ENCODE peak calls at places on chromosomes 5 and 9, in four cellular contexts. One of them, this sample, is unnamed.

GRCh38 chr5:92455011-92455410 is 1071.9 kb upstream of the ARRDC3 start:
- DNase-seq in astrocyte: no peak
- DNase-seq in mammary epithelial cell: no peak
- DNase-seq in pancreas: no peak
- DNase-seq in this sample: no peak

GRCh38 chr9:3371842-3372241 is 154.0 kb downstream of the RFX3 start:
- DNase-seq in mammary epithelial cell: no peak
- DNase-seq in astrocyte: no peak
- DNase-seq in pancreas: no peak
- DNase-seq in this sample: no peak

GRCh38 chr9:95383198-95383673 is 65.7 kb upstream of the FANCC start:
- DNase-seq in pancreas: no peak
- DNase-seq in astrocyte: peak; percentile 83
- DNase-seq in mammary epithelial cell: peak; percentile 50
- DNase-seq in this sample: peak; percentile 41

GRCh38 chr5:114297915-114298314 is 64.0 kb upstream of the KCNN2 start:
- DNase-seq in pancreas: no peak
- DNase-seq in mammary epithelial cell: no peak
- DNase-seq in astrocyte: no peak
- DNase-seq in this sample: no peak

GRCh38 chr5:164636456-164636855 is 1131.0 kb downstream of the MAT2B start:
- DNase-seq in astrocyte: no peak
- DNase-seq in mammary epithelial cell: no peak
- DNase-seq in pancreas: no peak
- DNase-seq in this sample: no peak

GRCh38 chr9:71944754-71945409 is 33.4 kb downstream of the C9orf85 start:
- DNase-seq in pancreas: no peak
- DNase-seq in mammary epithelial cell: peak; percentile 86
- DNase-seq in astrocyte: no peak
- DNase-seq in this sample: peak; percentile 97

GRCh38 chr9:33452828-33453271 is 5.5 kb upstream of the AQP3 start:
- DNase-seq in pancreas: no peak
- DNase-seq in mammary epithelial cell: peak; percentile 85
- DNase-seq in astrocyte: peak; percentile 72
- DNase-seq in this sample: peak; percentile 97

GRCh38 chr5:129003232-129003631 is 37.9 kb downstream of the SLC27A6 start:
- DNase-seq in mammary epithelial cell: peak; percentile 1
- DNase-seq in pancreas: no peak
- DNase-seq in astrocyte: peak; percentile 2
- DNase-seq in this sample: peak; percentile 58

GRCh38 chr5:170648546-170648945 is 135.0 kb upstream of the GABRP start:
- DNase-seq in mammary epithelial cell: peak; percentile 36
- DNase-seq in astrocyte: no peak
- DNase-seq in pancreas: no peak
- DNase-seq in this sample: peak; percentile 60

GRCh38 chr9:134887219-134887618 is 6.6 kb downstream of the FCN2 start:
- DNase-seq in astrocyte: no peak
- DNase-seq in pancreas: no peak
- DNase-seq in mammary epithelial cell: no peak
- DNase-seq in this sample: no peak

GRCh38 chr5:139725073-139725830 is 70.4 kb upstream of the PSD2 start:
- DNase-seq in mammary epithelial cell: no peak
- DNase-seq in astrocyte: peak; percentile 65
- DNase-seq in pancreas: no peak
- DNase-seq in this sample: no peak

GRCh38 chr9:35757527-35758275 is 3.6 kb upstream of the MSMP start:
- DNase-seq in pancreas: no peak
- DNase-seq in mammary epithelial cell: no peak
- DNase-seq in astrocyte: no peak
- DNase-seq in this sample: peak; percentile 32

GRCh38 chr9:124716795-124717194 is 54.3 kb downstream of the NR6A1 start:
- DNase-seq in astrocyte: peak; percentile 65
- DNase-seq in pancreas: no peak
- DNase-seq in mammary epithelial cell: peak; percentile 72
- DNase-seq in this sample: peak; percentile 86
- H3K4me3 ChIP-seq in astrocyte: no peak overlapping the region
- H3K4me3 ChIP-seq in pancreas: no peak overlapping the region
- H3K4me3 ChIP-seq in mammary epithelial cell: no peak overlapping the region
- H3K4me3 ChIP-seq in this sample: no peak overlapping the region

GRCh38 chr5:74503-75109 is 17.4 kb upstream of the PLEKHG4B start:
- DNase-seq in astrocyte: no peak
- DNase-seq in pancreas: no peak
- DNase-seq in mammary epithelial cell: no peak
- DNase-seq in this sample: no peak
- H3K27me3 ChIP-seq in astrocyte: peaks cover 8% of the 10 kb centered on the region
- H3K27me3 ChIP-seq in pancreas: no peaks in the 10 kb centered on the region
- H3K27me3 ChIP-seq in mammary epithelial cell: peaks cover 7% of the 10 kb centered on the region
- H3K27me3 ChIP-seq in this sample: peaks cover 3% of the 10 kb centered on the region

GRCh38 chr5:93589812-93590215 is 6.8 kb downstream of the NR2F1 start:
- DNase-seq in pancreas: no peak
- DNase-seq in mammary epithelial cell: no peak
- DNase-seq in astrocyte: no peak
- DNase-seq in this sample: no peak
- H3K4me3 ChIP-seq in pancreas: no peak overlapping the region
- H3K4me3 ChIP-seq in mammary epithelial cell: no peak overlapping the region
- H3K4me3 ChIP-seq in astrocyte: peak overlapping the region; percentile 93
- H3K4me3 ChIP-seq in this sample: no peak overlapping the region

DNA sequence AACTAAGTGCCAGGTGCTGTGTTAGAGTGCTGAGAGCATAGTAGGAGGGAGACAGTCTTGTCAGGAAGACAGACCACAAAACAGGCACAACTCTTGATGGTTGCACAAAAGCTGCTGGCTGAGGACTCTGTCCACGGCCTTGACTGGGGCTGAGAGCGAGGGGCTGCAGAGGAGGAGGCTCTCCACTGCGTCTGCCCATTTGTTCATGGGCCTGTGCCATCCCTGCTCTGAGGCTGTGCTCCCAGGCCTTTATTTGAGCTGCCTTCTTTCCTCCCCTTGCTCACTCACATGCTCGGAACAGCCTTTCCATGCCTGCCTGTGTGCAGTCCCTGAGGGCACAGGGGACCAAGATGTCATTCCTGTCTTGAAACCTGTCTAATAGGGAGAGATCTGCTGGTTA is 147.8 kb downstream of the CACNA1B start:
- DNase-seq in mammary epithelial cell: no peak
- DNase-seq in pancreas: peak; percentile 22
- DNase-seq in astrocyte: no peak
- DNase-seq in this sample: no peak
- H3K27me3 ChIP-seq in mammary epithelial cell: peaks cover 18% of the 10 kb centered on the region
- H3K27me3 ChIP-seq in pancreas: no peaks in the 10 kb centered on the region
- H3K27me3 ChIP-seq in astrocyte: peaks cover 7% of the 10 kb centered on the region
- H3K27me3 ChIP-seq in this sample: peaks cover 4% of the 10 kb centered on the region

GRCh38 chr9:89497978-89498844 is at the start of gene SEMA4D:
- DNase-seq in astrocyte: no peak
- DNase-seq in mammary epithelial cell: peak; percentile 45
- DNase-seq in pancreas: no peak
- DNase-seq in this sample: peak; percentile 18

GRCh38 chr9:89497181-89497963 is 541 bp downstream of the SEMA4D start:
- DNase-seq in astrocyte: no peak
- DNase-seq in pancreas: peak; percentile 75
- DNase-seq in mammary epithelial cell: no peak
- DNase-seq in this sample: no peak

GRCh38 chr9:89494199-89494598 is 3.7 kb downstream of the SEMA4D start:
- DNase-seq in pancreas: no peak
- DNase-seq in astrocyte: no peak
- DNase-seq in mammary epithelial cell: no peak
- DNase-seq in this sample: no peak

GRCh38 chr9:89496645-89497044 is 1.3 kb downstream of the SEMA4D start:
- DNase-seq in mammary epithelial cell: no peak
- DNase-seq in astrocyte: no peak
- DNase-seq in pancreas: no peak
- DNase-seq in this sample: no peak

GRCh38 chr9:89495824-89496555 is 1.9 kb downstream of the SEMA4D start:
- DNase-seq in astrocyte: no peak
- DNase-seq in mammary epithelial cell: no peak
- DNase-seq in pancreas: no peak
- DNase-seq in this sample: no peak
- H3K4me3 ChIP-seq in astrocyte: no peak overlapping the region
- H3K4me3 ChIP-seq in mammary epithelial cell: no peak overlapping the region
- H3K4me3 ChIP-seq in pancreas: no peak overlapping the region
- H3K4me3 ChIP-seq in this sample: no peak overlapping the region

GRCh38 chr5:88683506-88684135 is 199.4 kb downstream of the MEF2C start:
- DNase-seq in mammary epithelial cell: no peak
- DNase-seq in pancreas: no peak
- DNase-seq in astrocyte: peak; percentile 85
- DNase-seq in this sample: no peak

GRCh38 chr5:88680253-88681132 is 202.5 kb downstream of the MEF2C start:
- DNase-seq in mammary epithelial cell: peak; percentile 35
- DNase-seq in astrocyte: no peak
- DNase-seq in pancreas: peak; percentile 88
- DNase-seq in this sample: no peak

GRCh38 chr5:88681402-88681801 is 201.6 kb downstream of the MEF2C start:
- DNase-seq in mammary epithelial cell: no peak
- DNase-seq in pancreas: no peak
- DNase-seq in astrocyte: no peak
- DNase-seq in this sample: no peak

GRCh38 chr5:88684136-88684500 is 198.9 kb downstream of the MEF2C start:
- DNase-seq in mammary epithelial cell: no peak
- DNase-seq in astrocyte: no peak
- DNase-seq in pancreas: no peak
- DNase-seq in this sample: no peak

GRCh38 chr5:88682797-88683496 is 200.0 kb downstream of the MEF2C start:
- DNase-seq in pancreas: no peak
- DNase-seq in astrocyte: no peak
- DNase-seq in mammary epithelial cell: no peak
- DNase-seq in this sample: no peak
- H3K27me3 ChIP-seq in pancreas: peaks cover 12% of the 10 kb centered on the region
- H3K27me3 ChIP-seq in astrocyte: peaks cover 53% of the 10 kb centered on the region
- H3K27me3 ChIP-seq in mammary epithelial cell: peaks cover 78% of the 10 kb centered on the region
- H3K27me3 ChIP-seq in this sample: peaks cover 77% of the 10 kb centered on the region